ENCODE peak calls at places on chromosomes 2 and 18, in ten cellular contexts. I is transverse colon, H is upper lobe of left lung, U is H1, R is sigmoid colon, S is prostate gland, E is stomach, L is suprapubic skin, P is K562, V is spleen. G is an unnamed sample.
A peak's percentile ranks its signal among the peaks of the same experiment; 100 is the strongest.

GRCh38 chr2:64888591-64889309 is 100.4 kb upstream of the SLC1A4 start:
- DNase-seq in V (no peak), P (peak; percentile 31), U (no peak), E (peak; percentile 5), I (no peak), S (no peak), R (no peak), L (no peak), H (no peak), G (no peak)

GRCh38 chr2:42371621-42372473 is 10.8 kb upstream of the COX7A2L start:
- DNase-seq in I (no peak), E (no peak), V (no peak), L (no peak), U (no peak), P (no peak), H (peak; percentile 34), S (peak; percentile 36), R (no peak), G (no peak)

GRCh38 chr2:160293401-160293911 is 93.4 kb upstream of the ITGB6 start:
- DNase-seq in S (no peak), E (no peak), U (no peak), L (no peak), V (no peak), I (no peak), R (peak; percentile 75), P (no peak), H (no peak), G (no peak)

GRCh38 chr18:49731860-49732311 is 81.4 kb downstream of the ACAA2 start:
- DNase-seq in H (no peak), V (no peak), S (peak; percentile 65), U (no peak), R (no peak), P (no peak), I (no peak), E (no peak), L (no peak), G (no peak)

GRCh38 chr2:56448999-56449431 is 265.2 kb downstream of the CCDC85A start:
- DNase-seq in E (peak; percentile 82), R (no peak), H (no peak), V (no peak), P (no peak), L (no peak), I (peak; percentile 80), S (peak; percentile 75), U (no peak), G (no peak)

GRCh38 chr2:176419591-176420071 is 150.4 kb downstream of the MTX2 start:
- DNase-seq in U (no peak), H (no peak), S (no peak), L (no peak), I (no peak), E (no peak), P (no peak), V (no peak), R (no peak), G (no peak)

GRCh38 chr2:220147590-220147989 is 520.2 kb downstream of the SLC4A3 start:
- DNase-seq in L (no peak), S (no peak), R (no peak), U (no peak), I (no peak), P (no peak), H (no peak), E (no peak), V (no peak), G (no peak)

GRCh38 chr2:727071-727470 is 49.9 kb upstream of the TMEM18 start:
- DNase-seq in I (no peak), L (no peak), R (no peak), E (no peak), U (no peak), S (no peak), V (no peak), H (no peak), P (no peak), G (no peak)

GRCh38 chr2:130341562-130342019 is 1.1 kb upstream of the IMP4 start:
- DNase-seq in E (no peak), L (no peak), U (no peak), P (peak; percentile 60), V (no peak), H (no peak), I (peak; percentile 57), S (no peak), R (no peak), G (no peak)

GRCh38 chr2:177763532-177764265 is 308.9 kb downstream of the PDE11A start:
- DNase-seq in L (peak; percentile 83), E (peak; percentile 79), I (peak; percentile 78), P (peak; percentile 90), R (peak; percentile 77), H (peak; percentile 45), V (peak; percentile 88), U (peak; percentile 31), S (peak; percentile 60), G (peak; percentile 65)

GRCh38 chr2:178328037-178328436 is 122.9 kb downstream of the PRKRA start:
- DNase-seq in V (no peak), S (no peak), L (no peak), R (no peak), H (no peak), U (no peak), P (no peak), E (no peak), I (no peak), G (no peak)

GRCh38 chr2:179691235-179691634 is 170.2 kb downstream of the ZNF385B start:
- DNase-seq in U (no peak), V (no peak), R (no peak), E (no peak), H (no peak), S (no peak), P (no peak), L (no peak), I (no peak), G (no peak)

GRCh38 chr2:201116959-201117734 is 1.2 kb downstream of the CFLAR start:
- DNase-seq in S (peak; percentile 67), H (no peak), I (peak; percentile 65), P (peak; percentile 71), R (peak; percentile 90), V (no peak), U (no peak), L (peak; percentile 90), E (peak; percentile 70), G (no peak)

GRCh38 chr2:2033691-2034090 is 289.4 kb upstream of the PXDN start:
- DNase-seq in P (no peak), E (no peak), H (no peak), R (no peak), V (no peak), I (no peak), S (no peak), L (no peak), U (no peak), G (no peak)

GRCh38 chr18:76260941-76261472 is 234.0 kb downstream of the ZNF516 start:
- DNase-seq in R (no peak), I (no peak), E (no peak), L (no peak), H (no peak), V (no peak), S (no peak), P (no peak), U (no peak), G (no peak)

GRCh38 chr2:218272531-218273212 is 2.4 kb downstream of the PNKD start:
- DNase-seq in U (no peak), L (peak; percentile 95), V (peak; percentile 94), H (no peak), R (peak; percentile 97), I (peak; percentile 95), E (peak; percentile 90), P (peak; percentile 84), S (peak; percentile 93), G (peak; percentile 84)
- TF ChIP-seq POLR2AphosphoS5 in U (no peak), L (peak; percentile 82), V (peak; percentile 72), H (peak; percentile 60), R (peak; percentile 84), I (peak; percentile 87), E (peak; percentile 52), P (peak; percentile 41), S (peak; percentile 98), G (peak; percentile 95)

GRCh38 chr18:11989174-11989573 is 7.9 kb downstream of the IMPA2 start:
- DNase-seq in E (peak; percentile 32), V (peak; percentile 64), U (no peak), R (peak; percentile 52), P (no peak), H (no peak), S (no peak), L (peak; percentile 34), I (peak; percentile 35), G (no peak)

GRCh38 chr18:11991021-11991770 is 9.9 kb downstream of the IMPA2 start:
- DNase-seq in L (peak; percentile 55), H (no peak), S (no peak), P (no peak), R (peak; percentile 50), I (no peak), V (peak; percentile 55), E (no peak), U (no peak), G (no peak)

GRCh38 chr18:11992096-11992785 is 10.9 kb downstream of the IMPA2 start:
- DNase-seq in U (no peak), L (peak; percentile 56), S (no peak), E (no peak), P (no peak), H (no peak), R (peak; percentile 21), I (no peak), V (peak; percentile 53), G (no peak)

GRCh38 chr18:11990541-11990940 is 9.2 kb downstream of the IMPA2 start:
- DNase-seq in P (no peak), S (no peak), I (no peak), H (no peak), L (peak; percentile 50), U (no peak), V (peak; percentile 57), E (no peak), R (peak; percentile 39), G (no peak)

DNA sequence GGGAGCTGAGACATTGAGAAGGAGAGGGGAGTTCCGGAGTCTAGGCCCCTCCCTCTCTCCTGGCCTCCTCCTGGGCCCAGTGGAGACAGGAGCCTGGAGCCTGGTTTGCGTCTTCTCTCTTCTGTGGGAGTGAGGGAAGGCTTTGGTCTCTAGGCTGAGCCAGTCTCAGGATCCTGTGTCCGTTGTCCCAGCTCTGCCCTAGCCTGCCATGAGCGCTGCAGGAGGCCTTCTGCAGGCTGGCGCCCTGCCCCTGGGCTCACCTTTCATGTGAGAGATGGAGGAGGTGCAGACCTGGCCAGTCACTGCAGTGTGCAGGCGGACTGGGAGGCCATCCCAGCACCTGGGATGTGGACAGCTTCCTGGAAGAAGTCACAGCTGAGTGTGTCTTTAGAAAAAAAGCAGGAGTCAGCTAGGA is 8.7 kb downstream of the IMPA2 start:
- DNase-seq in V (peak; percentile 59), S (no peak), E (peak; percentile 75), H (no peak), U (no peak), R (peak; percentile 47), L (peak; percentile 63), I (no peak), P (no peak), G (no peak)
- TF ChIP-seq POLR2A in V (no peak), S (no peak), E (no peak), H (no peak), U (no peak), R (no peak), L (no peak), I (no peak), P (no peak), G (no peak)

GRCh38 chr2:30222636-30223360 is 8.5 kb upstream of the LBH start:
- DNase-seq in U (no peak), S (no peak), R (peak; percentile 45), V (no peak), H (no peak), I (no peak), P (no peak), L (peak; percentile 46), E (no peak), G (no peak)
- H3K4me1 ChIP-seq in U (peaks cover 3% of the 10 kb centered on the region), S (peaks cover 5% of the 10 kb centered on the region), R (peaks cover 31% of the 10 kb centered on the region), V (peaks cover 30% of the 10 kb centered on the region), H (peaks cover 19% of the 10 kb centered on the region), I (peaks cover 25% of the 10 kb centered on the region), P (peaks cover 4% of the 10 kb centered on the region), L (peaks cover 19% of the 10 kb centered on the region), E (peaks cover 51% of the 10 kb centered on the region), G (no peaks in the 10 kb centered on the region)

GRCh38 chr2:24819442-24820174 is 26.4 kb downstream of the CENPO start:
- DNase-seq in R (peak; percentile 52), V (peak; percentile 67), U (no peak), P (no peak), H (no peak), S (peak; percentile 1), I (no peak), L (no peak), E (peak; percentile 22), G (no peak)
- TF ChIP-seq POLR2AphosphoS5 in R (no peak), V (peak; percentile 25), U (peak; percentile 45), P (no peak), H (no peak), S (no peak), I (no peak), L (no peak), E (no peak), G (no peak)